ENCODE peak calls at places on chromosomes 12 and 14, in ten cellular contexts. Q is CD8-positive, alpha-beta T cell; W is A549; J is hepatocyte; S is AG09309; Y is endothelial cell; U is right atrium auricular region; O is coronary artery; V is GM10248; M is foreskin fibroblast. D is an unnamed sample.

GRCh38 chr12:119020377-119021360 is 39.3 kb downstream of the SRRM4 start:
- DNase-seq in Q (no peak), W (peak), J (peak), S (no peak), Y (peak), U (no peak), O (no peak), V (peak), M (no peak), D (peak)

GRCh38 chr12:53061404-53062010 is 11.6 kb downstream of the TNS2 start:
- DNase-seq in Q (no peak), W (peak), J (peak), S (no peak), Y (no peak), U (no peak), O (peak), V (no peak), M (no peak), D (peak)

GRCh38 chr14:101588286-101588975 is 27.1 kb downstream of the DIO3 start:
- DNase-seq in Q (no peak), W (no peak), J (no peak), S (no peak), Y (no peak), U (no peak), O (peak), V (no peak), M (no peak), D (no peak)

GRCh38 chr12:68769941-68770340 is 24.0 kb downstream of the SLC35E3 start:
- DNase-seq in Q (no peak), W (no peak), J (no peak), S (no peak), Y (no peak), U (no peak), O (no peak), V (no peak), M (no peak), D (no peak)

GRCh38 chr12:23867794-23868193 is 81.7 kb downstream of the SOX5 start:
- DNase-seq in Q (no peak), W (no peak), J (no peak), S (no peak), Y (no peak), U (no peak), O (no peak), V (no peak), M (no peak), D (no peak)

GRCh38 chr14:70149766-70150165 is 39.0 kb downstream of the SLC8A3 start:
- DNase-seq in Q (no peak), W (no peak), J (no peak), S (no peak), Y (no peak), U (no peak), O (no peak), V (no peak), M (no peak), D (no peak)

GRCh38 chr12:111448266-111448830 is 42.6 kb downstream of the SH2B3 start:
- DNase-seq in Q (no peak), W (no peak), J (no peak), S (no peak), Y (no peak), U (peak), O (peak), V (no peak), M (no peak), D (no peak)

GRCh38 chr12:81811066-81811777 is 52.1 kb upstream of the PPFIA2 start:
- DNase-seq in Q (no peak), W (no peak), J (no peak), S (no peak), Y (no peak), U (no peak), O (no peak), V (no peak), M (no peak), D (no peak)

GRCh38 chr12:117498880-117499279 is 137.5 kb upstream of the NOS1 start:
- DNase-seq in Q (no peak), W (no peak), J (no peak), S (no peak), Y (no peak), U (no peak), O (no peak), V (no peak), M (no peak), D (no peak)

GRCh38 chr14:32977913-32978312 is 39.2 kb downstream of the NPAS3 start:
- DNase-seq in Q (no peak), W (no peak), J (no peak), S (no peak), Y (no peak), U (no peak), O (no peak), V (no peak), M (no peak), D (no peak)

GRCh38 chr12:101027816-101028215 is 182.2 kb downstream of the SLC5A8 start:
- DNase-seq in Q (no peak), W (no peak), J (no peak), S (no peak), Y (no peak), U (no peak), O (no peak), V (no peak), M (no peak), D (no peak)

GRCh38 chr12:110689601-110690430 is 901 bp upstream of the HVCN1 start:
- DNase-seq in Q (no peak), W (no peak), J (peak), S (no peak), Y (peak), U (no peak), O (no peak), V (peak), M (peak), D (peak)

GRCh38 chr14:68547305-68548193 is 245.3 kb downstream of the ZFP36L1 start:
- DNase-seq in Q (no peak), W (peak), J (peak), S (peak), Y (no peak), U (peak), O (peak), V (no peak), M (peak), D (no peak)

GRCh38 chr12:41476499-41476898 is 288.4 kb downstream of the PDZRN4 start:
- DNase-seq in Q (no peak), W (no peak), J (no peak), S (no peak), Y (no peak), U (no peak), O (no peak), V (no peak), M (no peak), D (no peak)

GRCh38 chr12:72017054-72017651 is 78.5 kb downstream of the TPH2 start:
- DNase-seq in Q (peak), W (peak), J (peak), S (peak), Y (peak), U (peak), O (peak), V (peak), M (peak), D (peak)
- TF ChIP-seq CTCF in Q (peak), W (peak), J (peak), S (peak), Y (peak), U (peak), O (peak), V (peak), M (peak), D (peak)

DNA sequence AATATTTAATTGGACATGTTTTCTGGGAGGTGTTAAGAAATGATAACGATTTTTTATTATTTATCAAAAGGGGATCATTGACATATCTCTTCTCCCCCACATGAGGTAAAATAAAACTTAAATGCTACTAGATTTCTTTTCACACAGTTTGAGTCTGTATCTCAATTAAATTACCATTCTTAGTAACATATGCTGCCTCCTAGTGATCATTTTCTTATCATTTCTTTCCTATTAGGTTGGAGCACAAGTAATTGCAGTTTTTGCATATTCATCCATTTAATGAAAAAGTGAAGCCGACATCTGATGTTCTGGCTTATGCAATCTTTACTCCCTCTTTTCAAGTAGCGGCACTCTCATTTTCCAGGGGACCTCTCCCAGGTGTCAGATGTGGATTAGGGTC is 24.9 kb downstream of the PUS7L start:
- DNase-seq in Q (no peak), W (no peak), J (no peak), S (no peak), Y (no peak), U (no peak), O (no peak), V (no peak), M (no peak), D (no peak)
- TF ChIP-seq CTCF in Q (no peak), W (no peak), J (no peak), S (no peak), Y (no peak), U (no peak), O (no peak), V (no peak), M (no peak), D (no peak)

GRCh38 chr14:88793259-88793625 is 489 bp upstream of the EML5 start:
- DNase-seq in Q (no peak), W (no peak), J (no peak), S (no peak), Y (no peak), U (no peak), O (no peak), V (no peak), M (no peak), D (no peak)

GRCh38 chr14:88790501-88791251 is 2.1 kb downstream of the EML5 start:
- DNase-seq in Q (no peak), W (no peak), J (no peak), S (no peak), Y (no peak), U (no peak), O (no peak), V (no peak), M (no peak), D (no peak)

GRCh38 chr14:88791252-88791621 is 1.5 kb downstream of the EML5 start:
- DNase-seq in Q (no peak), W (no peak), J (no peak), S (no peak), Y (no peak), U (no peak), O (no peak), V (no peak), M (no peak), D (no peak)

GRCh38 chr14:88791629-88792571 is 853 bp downstream of the EML5 start:
- DNase-seq in Q (no peak), W (peak), J (peak), S (no peak), Y (peak), U (no peak), O (no peak), V (peak), M (no peak), D (peak)

DNA sequence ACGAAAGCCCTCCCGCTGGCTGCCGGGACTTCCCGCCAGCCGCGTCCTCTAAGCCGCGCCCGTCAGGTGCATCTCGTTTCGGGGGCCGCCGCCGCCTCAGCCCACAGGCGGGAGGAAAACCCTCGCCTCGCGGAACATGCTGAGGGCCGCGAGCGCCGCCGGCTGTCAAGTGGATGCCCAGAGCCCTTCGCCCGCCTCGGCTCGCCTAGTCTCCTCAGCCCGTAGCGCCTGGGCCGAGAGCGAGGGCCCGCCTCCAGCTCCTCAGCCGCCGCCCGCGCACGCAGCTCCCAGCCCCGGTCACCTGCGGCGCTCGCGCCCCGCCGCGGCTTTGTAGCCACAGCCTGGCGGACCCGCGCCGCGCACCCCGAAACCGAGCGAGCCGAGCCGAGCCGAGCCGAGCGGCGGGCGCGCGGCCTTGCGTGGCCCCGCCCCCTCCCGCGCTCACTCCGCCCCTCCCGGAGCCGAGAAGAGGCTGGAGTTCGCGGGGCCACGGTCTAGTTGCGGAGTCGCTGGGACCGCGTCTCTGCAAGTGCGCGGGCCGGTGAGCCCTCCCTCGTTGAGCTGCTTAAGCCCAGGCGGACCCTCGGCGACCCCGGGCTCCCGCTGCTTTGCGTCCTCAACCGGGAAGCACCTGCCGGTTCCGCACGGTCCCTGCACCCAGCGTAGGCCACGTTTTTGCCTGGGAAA is at the start of gene EML5:
- DNase-seq in Q (peak), W (peak), J (peak), S (no peak), Y (peak), U (peak), O (peak), V (peak), M (peak), D (peak)
- TF ChIP-seq CTCF in Q (peak), W (peak), J (peak), S (peak), Y (peak), U (no peak), O (no peak), V (peak), M (peak), D (peak)

DNA sequence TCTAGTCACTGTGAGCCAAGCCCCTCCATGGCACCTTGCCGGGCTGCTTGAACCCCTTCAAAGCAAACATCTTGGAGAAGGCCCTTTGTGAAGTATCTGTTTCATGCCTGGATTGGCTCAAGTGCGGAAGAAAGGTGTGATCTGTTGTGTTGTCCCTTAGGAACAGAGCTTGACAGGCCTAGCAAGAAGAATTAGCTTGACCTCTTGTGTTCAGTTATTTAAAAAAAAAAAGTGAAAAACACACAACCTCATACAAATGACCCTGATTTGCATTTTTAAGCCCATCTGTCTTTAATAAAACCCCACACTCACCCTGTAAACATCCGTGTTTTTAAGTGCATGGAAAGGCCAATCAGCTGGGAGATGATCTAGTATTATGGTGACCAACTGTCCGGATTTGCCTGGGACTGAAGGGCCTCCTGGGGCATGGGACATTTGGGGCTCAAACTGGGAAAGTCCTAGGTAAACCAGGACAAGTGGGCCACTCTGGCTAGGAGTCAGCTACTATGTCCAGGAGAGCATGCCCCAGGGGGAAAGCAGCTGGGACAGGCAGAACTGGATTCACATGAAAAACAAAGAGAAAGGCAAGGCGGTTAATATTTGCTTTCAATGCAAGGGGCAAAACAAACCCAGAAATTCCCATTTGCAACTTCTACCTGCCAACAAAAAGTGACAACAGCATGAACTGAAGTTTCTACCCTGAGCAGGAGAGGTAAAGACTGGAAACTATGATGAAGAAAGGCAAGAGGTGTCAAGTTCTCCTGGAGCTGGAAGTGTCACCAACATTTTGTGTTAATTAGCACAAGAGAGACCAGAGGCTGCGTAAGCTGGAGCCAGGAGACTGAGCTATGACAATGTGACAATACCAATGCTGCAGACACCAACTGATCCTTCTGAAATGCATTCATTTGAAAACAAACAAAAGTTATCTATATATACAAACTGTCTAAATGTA is 78.6 kb downstream of the CLMN start:
- DNase-seq in Q (no peak), W (no peak), J (no peak), S (no peak), Y (no peak), U (no peak), O (no peak), V (no peak), M (no peak), D (no peak)
- TF ChIP-seq CTCF in Q (no peak), W (no peak), J (no peak), S (no peak), Y (no peak), U (no peak), O (no peak), V (no peak), M (no peak), D (no peak)

GRCh38 chr14:23558363-23559009 is 2.4 kb downstream of the THTPA start:
- DNase-seq in Q (no peak), W (no peak), J (no peak), S (no peak), Y (no peak), U (no peak), O (no peak), V (no peak), M (no peak), D (no peak)

GRCh38 chr14:23561259-23561658 is 5.2 kb downstream of the THTPA start:
- DNase-seq in Q (no peak), W (no peak), J (no peak), S (no peak), Y (no peak), U (no peak), O (no peak), V (no peak), M (no peak), D (no peak)

GRCh38 chr14:23557946-23558345 is 1.9 kb downstream of the THTPA start:
- DNase-seq in Q (no peak), W (no peak), J (no peak), S (no peak), Y (no peak), U (no peak), O (no peak), V (no peak), M (no peak), D (no peak)

GRCh38 chr14:23559010-23559920 is 3.2 kb downstream of the THTPA start:
- DNase-seq in Q (peak), W (peak), J (peak), S (no peak), Y (peak), U (no peak), O (no peak), V (peak), M (no peak), D (peak)

GRCh38 chr14:23559921-23560520 is 4.0 kb downstream of the THTPA start:
- DNase-seq in Q (no peak), W (no peak), J (no peak), S (no peak), Y (no peak), U (no peak), O (no peak), V (no peak), M (no peak), D (no peak)
- TF ChIP-seq CTCF in Q (no peak), W (no peak), J (no peak), S (no peak), Y (no peak), U (no peak), O (no peak), V (no peak), M (no peak), D (no peak)

DNA sequence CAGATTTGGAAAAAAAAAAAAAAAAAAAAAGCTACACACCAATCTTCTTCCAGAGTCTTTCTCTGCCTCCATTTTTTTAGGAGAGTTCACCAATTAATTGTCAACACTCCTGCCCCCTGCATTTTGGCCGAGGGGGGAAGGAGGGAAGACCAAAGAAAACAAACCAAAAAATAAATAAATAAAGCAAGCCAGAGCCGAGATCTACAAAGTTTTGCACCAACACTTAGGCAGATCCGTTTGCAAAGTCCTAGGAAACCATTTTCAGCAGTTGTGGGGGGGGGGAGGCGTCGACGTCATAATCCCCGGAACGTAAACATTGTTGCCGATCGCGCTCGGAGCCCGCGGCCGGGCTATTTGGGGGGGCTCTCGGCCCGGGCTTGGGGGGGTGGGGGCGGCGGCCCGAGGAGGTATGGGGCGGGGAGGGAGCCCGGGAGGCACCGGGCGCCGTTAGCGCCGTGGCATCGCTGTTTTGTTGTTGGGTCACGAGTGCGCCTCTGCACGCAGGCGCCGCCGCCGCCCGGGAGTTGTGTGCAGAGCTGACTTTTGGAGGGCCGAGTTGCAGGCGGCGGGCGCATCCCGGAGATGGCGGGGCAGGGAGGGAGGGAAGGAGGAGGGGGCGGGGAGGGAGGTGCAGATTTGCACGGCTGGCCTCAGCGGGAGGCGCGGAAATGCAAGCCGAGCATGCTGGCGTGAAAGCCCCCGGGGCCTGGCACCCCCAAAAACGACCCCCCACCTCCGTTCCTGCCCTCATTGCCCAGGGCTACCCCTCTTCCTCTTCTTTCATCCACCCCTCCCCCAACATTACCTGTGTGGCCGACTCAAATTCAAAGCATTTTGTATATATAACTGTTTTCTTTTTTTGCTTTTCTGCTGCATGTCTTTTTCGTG is 598 bp downstream of the KDM2B start:
- DNase-seq in Q (peak), W (peak), J (peak), S (no peak), Y (peak), U (peak), O (peak), V (peak), M (peak), D (peak)
- TF ChIP-seq CTCF in Q (no peak), W (no peak), J (no peak), S (no peak), Y (no peak), U (no peak), O (no peak), V (no peak), M (no peak), D (no peak)